ENCODE peak calls at places on chromosomes 5 and 9, in six cellular contexts. X is IMR-90, V is A549, Y is endothelial cell of umbilical vein, K is Peyer's patch, Z is stomach. J is an unnamed sample.

GRCh38 chr9:98860871-98861293 is 53.4 kb downstream of the GALNT12 start:
- DNase-seq in X (peak), V (peak), Y (peak), K (no peak), Z (peak), J (peak)

GRCh38 chr9:126916909-126917308 is 2.3 kb downstream of the RALGPS1 start:
- DNase-seq in X (no peak), V (peak), Y (no peak), K (no peak), Z (no peak), J (no peak)

GRCh38 chr5:88380332-88380731 is 111.7 kb upstream of the TMEM161B start:
- DNase-seq in X (no peak), V (no peak), Y (no peak), K (no peak), Z (no peak), J (no peak)

GRCh38 chr5:9034671-9035070 is 511.2 kb downstream of the SEMA5A start:
- DNase-seq in X (peak), V (no peak), Y (peak), K (no peak), Z (no peak), J (no peak)

GRCh38 chr5:59800375-59800893 is 93.1 kb downstream of the PDE4D start:
- DNase-seq in X (no peak), V (no peak), Y (no peak), K (no peak), Z (no peak), J (no peak)

GRCh38 chr5:98986556-98986955 is 57.7 kb upstream of the CHD1 start:
- DNase-seq in X (no peak), V (no peak), Y (no peak), K (no peak), Z (no peak), J (no peak)

GRCh38 chr5:95895223-95895622 is 66.4 kb downstream of the ELL2 start:
- DNase-seq in X (no peak), V (no peak), Y (no peak), K (no peak), Z (no peak), J (no peak)

GRCh38 chr9:127741831-127742434 is 6.8 kb upstream of the TOR2A start:
- DNase-seq in X (no peak), V (peak), Y (no peak), K (no peak), Z (peak), J (peak)

GRCh38 chr9:120886490-120886967 is 9.5 kb upstream of the PHF19 start:
- DNase-seq in X (peak), V (no peak), Y (no peak), K (no peak), Z (no peak), J (no peak)

GRCh38 chr5:84383816-84384603 is 670 bp downstream of the EDIL3 start:
- DNase-seq in X (peak), V (peak), Y (peak), K (no peak), Z (no peak), J (no peak)

GRCh38 chr9:108241384-108241783 is 614.4 kb downstream of the ACTL7B start:
- DNase-seq in X (no peak), V (no peak), Y (no peak), K (no peak), Z (no peak), J (no peak)

GRCh38 chr9:98491231-98491651 is 217.5 kb downstream of the GABBR2 start:
- DNase-seq in X (no peak), V (no peak), Y (no peak), K (no peak), Z (no peak), J (no peak)

GRCh38 chr9:110255417-110256141 is 728 bp downstream of the TXN start:
- DNase-seq in X (peak), V (peak), Y (peak), K (peak), Z (peak), J (peak)

GRCh38 chr9:94625835-94626234 is 13.5 kb downstream of the FBP1 start:
- DNase-seq in X (no peak), V (no peak), Y (no peak), K (no peak), Z (no peak), J (no peak)

GRCh38 chr9:20563917-20564316 is 58.4 kb downstream of the MLLT3 start:
- DNase-seq in X (no peak), V (no peak), Y (no peak), K (no peak), Z (no peak), J (no peak)

GRCh38 chr5:140018920-140019644 is 24.0 kb downstream of the NRG2 start:
- DNase-seq in X (no peak), V (no peak), Y (no peak), K (no peak), Z (no peak), J (no peak)

GRCh38 chr9:14389146-14389545 is 75.2 kb upstream of the NFIB start:
- DNase-seq in X (no peak), V (no peak), Y (no peak), K (no peak), Z (no peak), J (no peak)

GRCh38 chr5:138662599-138662998 is 87.4 kb upstream of the HSPA9 start:
- DNase-seq in X (no peak), V (no peak), Y (no peak), K (no peak), Z (no peak), J (peak)

GRCh38 chr9:121156263-121156731 is 45.4 kb downstream of the RAB14 start:
- DNase-seq in X (peak), V (no peak), Y (peak), K (peak), Z (no peak), J (peak)

GRCh38 chr9:38117646-38118045 is 48.6 kb upstream of the SHB start:
- DNase-seq in X (no peak), V (no peak), Y (no peak), K (no peak), Z (no peak), J (peak)

GRCh38 chr5:14816999-14817761 is 54.4 kb downstream of the ANKH start:
- DNase-seq in X (peak), V (no peak), Y (no peak), K (no peak), Z (no peak), J (peak)

GRCh38 chr5:21171038-21171437 is 1183.0 kb upstream of the CDH18 start:
- DNase-seq in X (no peak), V (no peak), Y (no peak), K (no peak), Z (no peak), J (no peak)

GRCh38 chr5:81688215-81688614 is 62.7 kb downstream of the SSBP2 start:
- DNase-seq in X (no peak), V (no peak), Y (no peak), K (no peak), Z (no peak), J (no peak)

GRCh38 chr9:15714746-15715145 is 161.9 kb downstream of the CCDC171 start:
- DNase-seq in X (peak), V (no peak), Y (no peak), K (no peak), Z (no peak), J (no peak)

GRCh38 chr5:167233507-167233906 is 1057.9 kb upstream of the WWC1 start:
- DNase-seq in X (peak), V (no peak), Y (peak), K (no peak), Z (no peak), J (no peak)

GRCh38 chr9:89315482-89315881 is 2.8 kb upstream of the SECISBP2 start:
- DNase-seq in X (no peak), V (no peak), Y (no peak), K (no peak), Z (no peak), J (no peak)

GRCh38 chr9:89318123-89319014 is at the start of gene SECISBP2:
- DNase-seq in X (peak), V (peak), Y (peak), K (peak), Z (peak), J (peak)

GRCh38 chr9:89314955-89315354 is 3.3 kb upstream of the SECISBP2 start:
- DNase-seq in X (no peak), V (no peak), Y (no peak), K (no peak), Z (no peak), J (no peak)

GRCh38 chr9:89319015-89319905 is 960 bp downstream of the SECISBP2 start:
- DNase-seq in X (no peak), V (no peak), Y (no peak), K (no peak), Z (no peak), J (no peak)

DNA sequence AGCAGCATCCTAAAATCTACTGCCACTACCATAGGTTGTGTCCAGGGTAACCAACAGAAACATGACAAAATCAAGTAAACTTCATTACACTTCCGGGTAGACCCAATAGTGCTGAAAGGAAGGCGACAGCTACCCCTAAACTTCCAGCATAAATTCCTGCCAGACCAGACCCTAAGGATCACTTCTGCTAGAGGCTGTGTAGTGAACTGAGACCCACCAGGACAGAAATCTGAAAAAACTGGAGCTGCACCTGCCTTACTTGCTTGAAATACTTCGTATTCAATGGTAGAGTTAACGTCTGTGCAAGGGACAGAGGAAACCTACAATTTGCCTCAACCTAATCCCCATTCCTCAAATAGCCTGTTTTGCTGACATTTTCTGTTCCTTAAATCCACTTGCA is 1.0 kb upstream of the SECISBP2 start:
- DNase-seq in X (no peak), V (no peak), Y (no peak), K (no peak), Z (no peak), J (no peak)
- TF ChIP-seq POLR2A in X (no peak), V (no peak), Y (peak), K (no peak), Z (no peak), J (no peak)

DNA sequence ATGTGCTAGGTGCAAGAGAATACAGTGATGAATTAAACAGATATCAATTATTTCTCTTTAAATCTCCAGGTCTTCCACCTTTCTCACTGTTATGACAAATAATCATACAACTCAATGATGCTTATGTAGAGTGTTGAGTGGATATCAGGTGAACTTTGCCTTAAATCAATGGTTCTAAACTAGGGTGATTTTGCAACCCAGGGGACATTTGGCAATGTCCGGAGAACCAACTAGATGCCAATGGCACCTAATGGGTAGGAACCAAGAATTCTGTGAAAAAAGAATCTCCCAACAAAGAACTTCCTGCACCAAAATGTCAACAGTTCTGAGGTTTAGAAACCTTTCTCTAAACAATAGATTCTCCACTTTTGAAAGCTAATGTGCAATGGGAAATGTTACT is 52.0 kb upstream of the GDNF start:
- DNase-seq in X (no peak), V (no peak), Y (no peak), K (no peak), Z (no peak), J (no peak)
- H3K4me3 ChIP-seq in X (no peak), V (no peak), Y (no peak), K (no peak), Z (no peak), J (no peak)

DNA sequence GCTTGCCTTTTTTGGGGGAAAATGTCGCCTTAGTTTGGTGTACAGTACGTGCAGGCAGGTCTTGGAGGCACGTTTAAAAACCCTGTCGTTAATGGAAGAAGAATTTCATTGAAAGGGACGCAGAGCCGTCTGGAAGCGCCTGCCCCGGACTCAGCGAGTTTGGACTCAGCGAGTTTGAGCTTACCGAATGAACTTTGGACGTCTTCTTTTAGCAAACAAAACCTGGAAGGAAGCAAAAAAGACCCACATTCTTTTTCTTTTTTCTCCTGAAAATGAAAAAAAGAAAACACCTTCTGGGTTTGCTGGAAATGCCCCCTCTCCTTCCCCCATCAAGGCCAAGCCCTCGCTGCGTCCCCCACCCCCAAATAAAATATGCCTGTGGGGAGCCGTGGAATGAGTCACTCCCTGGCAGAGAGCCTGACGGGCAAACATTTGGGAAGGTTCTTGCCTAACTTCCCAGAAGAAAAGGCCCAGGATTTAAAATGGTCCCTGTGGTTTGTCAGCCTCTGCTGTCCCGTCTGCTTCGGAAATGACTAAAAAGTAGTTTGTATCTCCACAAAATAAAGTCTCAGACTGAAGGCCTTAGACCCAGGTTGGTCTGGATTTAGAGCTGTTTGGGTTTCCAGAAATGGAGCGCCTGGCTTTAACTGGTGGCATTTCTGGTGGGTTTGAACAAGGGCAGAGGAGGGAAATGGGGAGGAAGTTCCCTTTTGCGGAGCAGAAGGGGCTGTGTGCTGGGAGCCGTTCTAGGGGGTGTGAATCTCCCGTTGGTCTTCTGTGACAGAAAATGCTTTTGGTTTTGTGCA is 1.7 kb downstream of the NEK6 start:
- DNase-seq in X (peak), V (peak), Y (peak), K (no peak), Z (peak), J (peak)
- TF ChIP-seq POLR2A in X (peak), V (no peak), Y (no peak), K (no peak), Z (no peak), J (no peak)

DNA sequence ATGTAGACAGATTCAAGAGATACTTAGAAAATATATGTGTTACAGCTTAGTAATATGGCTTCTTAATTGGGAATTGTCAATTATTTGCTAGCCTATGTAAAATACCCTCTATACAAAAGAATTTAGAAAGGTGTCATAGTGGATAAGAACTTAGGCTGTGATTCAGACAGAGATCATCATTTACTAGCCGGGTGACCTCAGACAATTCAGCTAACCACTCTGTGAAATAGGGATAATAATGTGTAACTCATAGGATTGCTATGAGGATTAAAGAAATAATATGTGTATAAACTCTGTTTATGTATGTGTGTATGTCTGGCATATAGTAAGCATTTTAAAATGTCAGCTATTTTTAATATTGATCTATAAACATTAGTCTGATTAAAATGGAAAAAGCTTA is 5.9 kb upstream of the LARS1 start:
- DNase-seq in X (peak), V (no peak), Y (no peak), K (no peak), Z (no peak), J (no peak)
- H3K4me3 ChIP-seq in X (no peak), V (no peak), Y (no peak), K (no peak), Z (no peak), J (no peak)

DNA sequence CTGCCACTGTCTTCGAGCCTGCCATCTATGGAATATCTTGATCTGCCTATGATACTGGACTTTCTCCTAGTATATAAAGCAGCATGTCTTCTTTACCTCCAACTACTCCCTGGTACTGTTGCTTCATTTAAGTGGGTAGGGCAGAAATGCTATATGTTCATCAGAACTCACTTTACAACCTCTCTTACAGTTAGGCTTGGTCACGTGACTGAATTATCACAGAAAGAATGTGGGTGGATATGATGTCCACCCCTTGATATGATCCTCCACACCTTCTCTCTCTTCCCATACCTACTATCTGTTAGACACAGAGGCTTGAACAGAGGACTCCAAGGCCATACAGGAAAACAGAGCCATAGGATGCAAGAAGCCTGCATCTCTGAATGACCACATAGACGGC is 19.8 kb downstream of the CRHBP start:
- DNase-seq in X (no peak), V (no peak), Y (no peak), K (no peak), Z (no peak), J (no peak)
- TF ChIP-seq POLR2A in X (no peak), V (no peak), Y (no peak), K (no peak), Z (no peak), J (no peak)

DNA sequence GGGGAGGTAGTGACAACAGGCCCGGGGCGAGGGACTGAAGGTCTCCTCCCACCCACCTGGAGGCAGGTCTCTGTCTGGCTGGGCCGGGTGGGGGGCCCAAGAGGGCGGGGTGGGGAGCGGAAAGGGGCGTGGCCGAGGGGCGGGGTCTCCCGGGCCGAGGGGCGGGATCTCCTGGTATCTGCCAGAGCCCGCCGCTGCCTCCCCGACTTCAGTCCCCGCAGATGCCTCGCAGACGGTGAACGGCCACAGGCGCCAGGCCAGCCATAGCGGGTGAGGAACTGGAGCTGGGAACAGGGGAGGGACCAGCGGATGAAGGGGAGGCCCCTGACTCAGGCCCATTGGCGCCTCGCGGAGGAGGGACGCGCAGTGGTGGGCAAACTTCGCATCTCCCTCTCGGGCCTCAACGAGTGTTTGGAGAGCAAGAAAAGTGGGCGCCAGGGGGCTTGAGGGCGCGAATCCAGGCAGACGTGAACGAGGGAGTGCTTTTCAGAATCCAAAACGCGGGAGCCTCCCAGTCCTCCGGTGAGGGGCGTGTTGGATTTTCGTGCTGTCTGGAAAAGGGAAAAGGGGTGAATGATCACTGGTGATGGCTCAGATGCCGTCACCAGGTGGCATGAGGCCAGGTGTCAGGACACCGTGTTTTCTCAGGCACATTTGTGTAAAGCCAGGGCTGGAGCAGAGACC is at the start of gene ADGRD2:
- DNase-seq in X (peak), V (no peak), Y (peak), K (no peak), Z (no peak), J (no peak)
- H3K4me3 ChIP-seq in X (no peak), V (no peak), Y (no peak), K (no peak), Z (no peak), J (no peak)

GRCh38 chr5:172640139-172640538 is 924 bp upstream of the NEURL1B start:
- DNase-seq in X (no peak), V (no peak), Y (no peak), K (no peak), Z (no peak), J (no peak)

GRCh38 chr5:172641359-172642045 is 439 bp downstream of the NEURL1B start:
- DNase-seq in X (no peak), V (peak), Y (no peak), K (no peak), Z (no peak), J (no peak)

GRCh38 chr5:172642046-172642409 is 965 bp downstream of the NEURL1B start:
- DNase-seq in X (peak), V (no peak), Y (no peak), K (no peak), Z (no peak), J (no peak)

GRCh38 chr5:172642511-172642910 is 1.4 kb downstream of the NEURL1B start:
- DNase-seq in X (peak), V (no peak), Y (no peak), K (no peak), Z (no peak), J (no peak)

GRCh38 chr5:172640822-172641358 is at the start of gene NEURL1B:
- DNase-seq in X (peak), V (peak), Y (peak), K (no peak), Z (peak), J (peak)
- TF ChIP-seq POLR2A in X (peak), V (no peak), Y (no peak), K (peak), Z (no peak), J (no peak)